ENCODE peak calls at places on chromosomes 13 and 19, in six cellular contexts. One of them, this sample, is unnamed.

GRCh38 chr13:85601526-85601925 is 197.7 kb downstream of the SLITRK6 start:
- DNase-seq in upper lobe of left lung: no peak
- DNase-seq in transverse colon: no peak
- DNase-seq in stimulated activated CD4-positive, alpha-beta T cell treated with anti-CD3 and anti-CD28 coated beads, Interleukin-4, amount 100 ng/mL, for 48 hours: no peak
- DNase-seq in NCI-H1105: no peak
- DNase-seq in lower lobe of right lung: no peak
- DNase-seq in this sample: no peak

GRCh38 chr13:58119351-58119750 is 487.8 kb downstream of the PCDH17 start:
- DNase-seq in upper lobe of left lung: no peak
- DNase-seq in transverse colon: no peak
- DNase-seq in lower lobe of right lung: no peak
- DNase-seq in stimulated activated CD4-positive, alpha-beta T cell treated with anti-CD3 and anti-CD28 coated beads, Interleukin-4, amount 100 ng/mL, for 48 hours: no peak
- DNase-seq in NCI-H1105: no peak
- DNase-seq in this sample: no peak

GRCh38 chr19:3120611-3121231 is 15.1 kb upstream of the GNA15 start:
- DNase-seq in NCI-H1105: no peak
- DNase-seq in transverse colon: no peak
- DNase-seq in lower lobe of right lung: no peak
- DNase-seq in upper lobe of left lung: no peak
- DNase-seq in stimulated activated CD4-positive, alpha-beta T cell treated with anti-CD3 and anti-CD28 coated beads, Interleukin-4, amount 100 ng/mL, for 48 hours: no peak
- DNase-seq in this sample: no peak

GRCh38 chr13:52665325-52665724 is 12.7 kb downstream of the SUGT1 start:
- DNase-seq in NCI-H1105: no peak
- DNase-seq in stimulated activated CD4-positive, alpha-beta T cell treated with anti-CD3 and anti-CD28 coated beads, Interleukin-4, amount 100 ng/mL, for 48 hours: no peak
- DNase-seq in lower lobe of right lung: no peak
- DNase-seq in transverse colon: no peak
- DNase-seq in upper lobe of left lung: no peak
- DNase-seq in this sample: no peak

GRCh38 chr19:17183271-17183757 is 31.8 kb upstream of the USE1 start:
- DNase-seq in NCI-H1105: no peak
- DNase-seq in stimulated activated CD4-positive, alpha-beta T cell treated with anti-CD3 and anti-CD28 coated beads, Interleukin-4, amount 100 ng/mL, for 48 hours: no peak
- DNase-seq in upper lobe of left lung: no peak
- DNase-seq in lower lobe of right lung: no peak
- DNase-seq in transverse colon: no peak
- DNase-seq in this sample: no peak

GRCh38 chr13:65677906-65678305 is 1552.2 kb downstream of the PCDH9 start:
- DNase-seq in transverse colon: no peak
- DNase-seq in stimulated activated CD4-positive, alpha-beta T cell treated with anti-CD3 and anti-CD28 coated beads, Interleukin-4, amount 100 ng/mL, for 48 hours: no peak
- DNase-seq in NCI-H1105: no peak
- DNase-seq in upper lobe of left lung: no peak
- DNase-seq in lower lobe of right lung: no peak
- DNase-seq in this sample: no peak

GRCh38 chr19:34357431-34357830 is 7.6 kb upstream of the GPI start:
- DNase-seq in upper lobe of left lung: no peak
- DNase-seq in transverse colon: no peak
- DNase-seq in NCI-H1105: no peak
- DNase-seq in stimulated activated CD4-positive, alpha-beta T cell treated with anti-CD3 and anti-CD28 coated beads, Interleukin-4, amount 100 ng/mL, for 48 hours: no peak
- DNase-seq in lower lobe of right lung: no peak
- DNase-seq in this sample: no peak

GRCh38 chr19:35213678-35214632 is 14.6 kb downstream of the FAM187B start:
- DNase-seq in NCI-H1105: peak
- DNase-seq in lower lobe of right lung: peak
- DNase-seq in stimulated activated CD4-positive, alpha-beta T cell treated with anti-CD3 and anti-CD28 coated beads, Interleukin-4, amount 100 ng/mL, for 48 hours: peak
- DNase-seq in upper lobe of left lung: peak
- DNase-seq in transverse colon: peak
- DNase-seq in this sample: peak

GRCh38 chr13:50685491-50685890 is 158.0 kb downstream of the DLEU7 start:
- DNase-seq in lower lobe of right lung: peak
- DNase-seq in upper lobe of left lung: peak
- DNase-seq in stimulated activated CD4-positive, alpha-beta T cell treated with anti-CD3 and anti-CD28 coated beads, Interleukin-4, amount 100 ng/mL, for 48 hours: no peak
- DNase-seq in NCI-H1105: peak
- DNase-seq in transverse colon: peak
- DNase-seq in this sample: no peak

GRCh38 chr13:38072696-38073095 is 203.1 kb upstream of the TRPC4 start:
- DNase-seq in upper lobe of left lung: no peak
- DNase-seq in NCI-H1105: no peak
- DNase-seq in stimulated activated CD4-positive, alpha-beta T cell treated with anti-CD3 and anti-CD28 coated beads, Interleukin-4, amount 100 ng/mL, for 48 hours: no peak
- DNase-seq in lower lobe of right lung: no peak
- DNase-seq in transverse colon: no peak
- DNase-seq in this sample: no peak

GRCh38 chr19:2330632-2331284 is 2.3 kb downstream of the SPPL2B start:
- DNase-seq in stimulated activated CD4-positive, alpha-beta T cell treated with anti-CD3 and anti-CD28 coated beads, Interleukin-4, amount 100 ng/mL, for 48 hours: no peak
- DNase-seq in lower lobe of right lung: no peak
- DNase-seq in upper lobe of left lung: no peak
- DNase-seq in transverse colon: peak
- DNase-seq in NCI-H1105: peak
- DNase-seq in this sample: no peak

GRCh38 chr13:22801402-22802003 is 379.3 kb upstream of the SGCG start:
- DNase-seq in lower lobe of right lung: no peak
- DNase-seq in stimulated activated CD4-positive, alpha-beta T cell treated with anti-CD3 and anti-CD28 coated beads, Interleukin-4, amount 100 ng/mL, for 48 hours: no peak
- DNase-seq in transverse colon: no peak
- DNase-seq in NCI-H1105: no peak
- DNase-seq in upper lobe of left lung: no peak
- DNase-seq in this sample: no peak

GRCh38 chr13:39306639-39307589 is 268.7 kb downstream of the NHLRC3 start:
- DNase-seq in NCI-H1105: no peak
- DNase-seq in transverse colon: no peak
- DNase-seq in upper lobe of left lung: no peak
- DNase-seq in lower lobe of right lung: no peak
- DNase-seq in stimulated activated CD4-positive, alpha-beta T cell treated with anti-CD3 and anti-CD28 coated beads, Interleukin-4, amount 100 ng/mL, for 48 hours: peak
- DNase-seq in this sample: no peak

GRCh38 chr13:37618554-37618953 is 20.0 kb upstream of the POSTN start:
- DNase-seq in NCI-H1105: no peak
- DNase-seq in transverse colon: no peak
- DNase-seq in stimulated activated CD4-positive, alpha-beta T cell treated with anti-CD3 and anti-CD28 coated beads, Interleukin-4, amount 100 ng/mL, for 48 hours: no peak
- DNase-seq in upper lobe of left lung: no peak
- DNase-seq in lower lobe of right lung: no peak
- DNase-seq in this sample: no peak

GRCh38 chr19:46928951-46929350 is 68.2 kb downstream of the ARHGAP35 start:
- DNase-seq in lower lobe of right lung: no peak
- DNase-seq in NCI-H1105: no peak
- DNase-seq in upper lobe of left lung: no peak
- DNase-seq in stimulated activated CD4-positive, alpha-beta T cell treated with anti-CD3 and anti-CD28 coated beads, Interleukin-4, amount 100 ng/mL, for 48 hours: no peak
- DNase-seq in transverse colon: no peak
- DNase-seq in this sample: no peak

GRCh38 chr13:92984151-92984550 is 242.5 kb upstream of the GPC6 start:
- DNase-seq in stimulated activated CD4-positive, alpha-beta T cell treated with anti-CD3 and anti-CD28 coated beads, Interleukin-4, amount 100 ng/mL, for 48 hours: no peak
- DNase-seq in transverse colon: no peak
- DNase-seq in NCI-H1105: no peak
- DNase-seq in lower lobe of right lung: no peak
- DNase-seq in upper lobe of left lung: no peak
- DNase-seq in this sample: no peak

GRCh38 chr13:37364024-37364423 is 234.5 kb downstream of the POSTN start:
- DNase-seq in stimulated activated CD4-positive, alpha-beta T cell treated with anti-CD3 and anti-CD28 coated beads, Interleukin-4, amount 100 ng/mL, for 48 hours: no peak
- DNase-seq in NCI-H1105: no peak
- DNase-seq in transverse colon: no peak
- DNase-seq in lower lobe of right lung: no peak
- DNase-seq in upper lobe of left lung: no peak
- DNase-seq in this sample: no peak

GRCh38 chr13:36509369-36509768 is 77.1 kb downstream of the CCNA1 start:
- DNase-seq in lower lobe of right lung: no peak
- DNase-seq in NCI-H1105: no peak
- DNase-seq in upper lobe of left lung: no peak
- DNase-seq in transverse colon: no peak
- DNase-seq in stimulated activated CD4-positive, alpha-beta T cell treated with anti-CD3 and anti-CD28 coated beads, Interleukin-4, amount 100 ng/mL, for 48 hours: no peak
- DNase-seq in this sample: no peak

GRCh38 chr19:41296323-41296935 is 13.5 kb upstream of the CCDC97 start:
- DNase-seq in upper lobe of left lung: no peak
- DNase-seq in transverse colon: peak
- DNase-seq in stimulated activated CD4-positive, alpha-beta T cell treated with anti-CD3 and anti-CD28 coated beads, Interleukin-4, amount 100 ng/mL, for 48 hours: no peak
- DNase-seq in lower lobe of right lung: no peak
- DNase-seq in NCI-H1105: no peak
- DNase-seq in this sample: no peak

GRCh38 chr19:39949026-39949747 is 14.8 kb upstream of the FCGBP start:
- DNase-seq in lower lobe of right lung: no peak
- DNase-seq in stimulated activated CD4-positive, alpha-beta T cell treated with anti-CD3 and anti-CD28 coated beads, Interleukin-4, amount 100 ng/mL, for 48 hours: no peak
- DNase-seq in upper lobe of left lung: no peak
- DNase-seq in transverse colon: no peak
- DNase-seq in NCI-H1105: no peak
- DNase-seq in this sample: no peak

GRCh38 chr19:1084024-1084868 is 10.9 kb downstream of the POLR2E start:
- DNase-seq in upper lobe of left lung: no peak
- DNase-seq in NCI-H1105: peak
- DNase-seq in lower lobe of right lung: no peak
- DNase-seq in transverse colon: no peak
- DNase-seq in stimulated activated CD4-positive, alpha-beta T cell treated with anti-CD3 and anti-CD28 coated beads, Interleukin-4, amount 100 ng/mL, for 48 hours: no peak
- DNase-seq in this sample: no peak

GRCh38 chr19:14383898-14384669 is 2.8 kb downstream of the ADGRE5 start:
- DNase-seq in transverse colon: peak
- DNase-seq in upper lobe of left lung: peak
- DNase-seq in NCI-H1105: no peak
- DNase-seq in lower lobe of right lung: peak
- DNase-seq in stimulated activated CD4-positive, alpha-beta T cell treated with anti-CD3 and anti-CD28 coated beads, Interleukin-4, amount 100 ng/mL, for 48 hours: no peak
- DNase-seq in this sample: no peak

GRCh38 chr19:609001-609340 is 19.3 kb downstream of the HCN2 start:
- DNase-seq in upper lobe of left lung: peak
- DNase-seq in NCI-H1105: no peak
- DNase-seq in transverse colon: peak
- DNase-seq in stimulated activated CD4-positive, alpha-beta T cell treated with anti-CD3 and anti-CD28 coated beads, Interleukin-4, amount 100 ng/mL, for 48 hours: no peak
- DNase-seq in lower lobe of right lung: peak
- DNase-seq in this sample: no peak

GRCh38 chr19:18468517-18468916 is 30.6 kb upstream of the ISYNA1 start:
- DNase-seq in NCI-H1105: no peak
- DNase-seq in stimulated activated CD4-positive, alpha-beta T cell treated with anti-CD3 and anti-CD28 coated beads, Interleukin-4, amount 100 ng/mL, for 48 hours: no peak
- DNase-seq in transverse colon: no peak
- DNase-seq in upper lobe of left lung: no peak
- DNase-seq in lower lobe of right lung: no peak
- DNase-seq in this sample: no peak

GRCh38 chr13:83350569-83350968 is 531.7 kb downstream of the SLITRK1 start:
- DNase-seq in NCI-H1105: no peak
- DNase-seq in lower lobe of right lung: no peak
- DNase-seq in transverse colon: no peak
- DNase-seq in stimulated activated CD4-positive, alpha-beta T cell treated with anti-CD3 and anti-CD28 coated beads, Interleukin-4, amount 100 ng/mL, for 48 hours: no peak
- DNase-seq in upper lobe of left lung: no peak
- DNase-seq in this sample: no peak

GRCh38 chr19:5795382-5795919 is 4.5 kb upstream of the DUS3L start:
- DNase-seq in lower lobe of right lung: no peak
- DNase-seq in upper lobe of left lung: no peak
- DNase-seq in transverse colon: no peak
- DNase-seq in stimulated activated CD4-positive, alpha-beta T cell treated with anti-CD3 and anti-CD28 coated beads, Interleukin-4, amount 100 ng/mL, for 48 hours: no peak
- DNase-seq in NCI-H1105: no peak
- DNase-seq in this sample: no peak

GRCh38 chr19:49524812-49525455 is 2.9 kb upstream of the RCN3 start:
- DNase-seq in upper lobe of left lung: no peak
- DNase-seq in stimulated activated CD4-positive, alpha-beta T cell treated with anti-CD3 and anti-CD28 coated beads, Interleukin-4, amount 100 ng/mL, for 48 hours: no peak
- DNase-seq in lower lobe of right lung: no peak
- DNase-seq in NCI-H1105: no peak
- DNase-seq in transverse colon: no peak
- DNase-seq in this sample: no peak

GRCh38 chr19:4541114-4541805 is 1.4 kb upstream of the LRG1 start:
- DNase-seq in lower lobe of right lung: no peak
- DNase-seq in transverse colon: no peak
- DNase-seq in NCI-H1105: no peak
- DNase-seq in stimulated activated CD4-positive, alpha-beta T cell treated with anti-CD3 and anti-CD28 coated beads, Interleukin-4, amount 100 ng/mL, for 48 hours: no peak
- DNase-seq in upper lobe of left lung: peak
- DNase-seq in this sample: no peak

GRCh38 chr19:18731562-18732008 is 48.1 kb downstream of the CRTC1 start:
- DNase-seq in stimulated activated CD4-positive, alpha-beta T cell treated with anti-CD3 and anti-CD28 coated beads, Interleukin-4, amount 100 ng/mL, for 48 hours: no peak
- DNase-seq in lower lobe of right lung: no peak
- DNase-seq in upper lobe of left lung: no peak
- DNase-seq in transverse colon: no peak
- DNase-seq in NCI-H1105: no peak
- DNase-seq in this sample: no peak

GRCh38 chr13:66036024-66036614 is 1194.0 kb downstream of the PCDH9 start:
- DNase-seq in NCI-H1105: no peak
- DNase-seq in lower lobe of right lung: no peak
- DNase-seq in transverse colon: no peak
- DNase-seq in stimulated activated CD4-positive, alpha-beta T cell treated with anti-CD3 and anti-CD28 coated beads, Interleukin-4, amount 100 ng/mL, for 48 hours: no peak
- DNase-seq in upper lobe of left lung: no peak
- DNase-seq in this sample: no peak

GRCh38 chr19:6222884-6223283 is 56.9 kb downstream of the MLLT1 start:
- DNase-seq in lower lobe of right lung: peak
- DNase-seq in NCI-H1105: no peak
- DNase-seq in transverse colon: no peak
- DNase-seq in upper lobe of left lung: no peak
- DNase-seq in stimulated activated CD4-positive, alpha-beta T cell treated with anti-CD3 and anti-CD28 coated beads, Interleukin-4, amount 100 ng/mL, for 48 hours: no peak
- DNase-seq in this sample: no peak

GRCh38 chr13:28220166-28220565 is 81.8 kb downstream of the PAN3 start:
- DNase-seq in stimulated activated CD4-positive, alpha-beta T cell treated with anti-CD3 and anti-CD28 coated beads, Interleukin-4, amount 100 ng/mL, for 48 hours: no peak
- DNase-seq in NCI-H1105: no peak
- DNase-seq in upper lobe of left lung: no peak
- DNase-seq in transverse colon: no peak
- DNase-seq in lower lobe of right lung: no peak
- DNase-seq in this sample: no peak

GRCh38 chr13:30477346-30478235 is 11.9 kb upstream of the HMGB1 start:
- DNase-seq in stimulated activated CD4-positive, alpha-beta T cell treated with anti-CD3 and anti-CD28 coated beads, Interleukin-4, amount 100 ng/mL, for 48 hours: no peak
- DNase-seq in NCI-H1105: no peak
- DNase-seq in lower lobe of right lung: no peak
- DNase-seq in upper lobe of left lung: no peak
- DNase-seq in transverse colon: no peak
- DNase-seq in this sample: no peak

GRCh38 chr19:29775575-29775900 is 36.3 kb upstream of the CCNE1 start:
- DNase-seq in stimulated activated CD4-positive, alpha-beta T cell treated with anti-CD3 and anti-CD28 coated beads, Interleukin-4, amount 100 ng/mL, for 48 hours: no peak
- DNase-seq in upper lobe of left lung: no peak
- DNase-seq in transverse colon: no peak
- DNase-seq in NCI-H1105: no peak
- DNase-seq in lower lobe of right lung: no peak
- DNase-seq in this sample: no peak

GRCh38 chr19:18167975-18168645 is 5.5 kb upstream of the IFI30 start:
- DNase-seq in transverse colon: peak
- DNase-seq in stimulated activated CD4-positive, alpha-beta T cell treated with anti-CD3 and anti-CD28 coated beads, Interleukin-4, amount 100 ng/mL, for 48 hours: no peak
- DNase-seq in lower lobe of right lung: peak
- DNase-seq in upper lobe of left lung: peak
- DNase-seq in NCI-H1105: no peak
- DNase-seq in this sample: no peak

This sample was measured in activated T-helper 1 cell treated with anti-CD3 and anti-CD28 coated beads, Interleukin-2, amount 50 U/mL, for 16 hours.